ENCODE peak calls at places on chromosome 17, in six cellular contexts. A, H, Q, N, P and G are unnamed samples.

GRCh38 chr17:4014148-4014927 is 50.1 kb upstream of the ATP2A3 start:
- DNase-seq in A (no peak), H (no peak), Q (no peak), N (no peak), P (no peak), G (no peak)

GRCh38 chr17:17036520-17036998 is 5.7 kb upstream of the MPRIP start:
- DNase-seq in A (no peak), H (no peak), Q (no peak), N (peak; percentile 94), P (no peak), G (no peak)

GRCh38 chr17:42833771-42834422 is 700 bp downstream of the PSME3 start:
- DNase-seq in A (no peak), H (no peak), Q (no peak), N (no peak), P (peak; percentile 32), G (no peak)

GRCh38 chr17:11882716-11883115 is 114.6 kb downstream of the ZNF18 start:
- DNase-seq in A (no peak), H (no peak), Q (no peak), N (no peak), P (no peak), G (no peak)

GRCh38 chr17:4785311-4786110 is 653 bp downstream of the VMO1 start:
- DNase-seq in A (no peak), H (no peak), Q (no peak), N (no peak), P (no peak), G (no peak)

GRCh38 chr17:2084129-2084765 is 29.3 kb downstream of the HIC1 start:
- DNase-seq in A (peak; percentile 54), H (no peak), Q (no peak), N (no peak), P (no peak), G (no peak)

GRCh38 chr17:26792486-26792885 is 501.4 kb upstream of the WSB1 start:
- DNase-seq in A (no peak), H (no peak), Q (no peak), N (no peak), P (no peak), G (peak; percentile 18)

GRCh38 chr17:39270923-39271322 is 45.2 kb upstream of the STAC2 start:
- DNase-seq in A (peak; percentile 37), H (no peak), Q (peak; percentile 29), N (no peak), P (no peak), G (no peak)

GRCh38 chr17:61489719-61490490 is 37.7 kb downstream of the TBX4 start:
- DNase-seq in A (no peak), H (no peak), Q (no peak), N (no peak), P (no peak), G (no peak)

GRCh38 chr17:57551321-57552079 is 193.6 kb downstream of the CCDC182 start:
- DNase-seq in A (no peak), H (no peak), Q (no peak), N (no peak), P (no peak), G (no peak)

GRCh38 chr17:68403122-68403521 is 54.2 kb downstream of the WIPI1 start:
- DNase-seq in A (no peak), H (no peak), Q (no peak), N (no peak), P (no peak), G (no peak)

GRCh38 chr17:75338335-75338734 is 49.1 kb upstream of the SLC25A19 start:
- DNase-seq in A (no peak), H (peak; percentile 8), Q (peak; percentile 7), N (no peak), P (no peak), G (no peak)

GRCh38 chr17:58352843-58353719 is 1.1 kb upstream of the SUPT4H1 start:
- DNase-seq in A (peak; percentile 37), H (no peak), Q (no peak), N (peak; percentile 82), P (no peak), G (no peak)

GRCh38 chr17:38564254-38564605 is 41.5 kb downstream of the SRCIN1 start:
- DNase-seq in A (no peak), H (no peak), Q (no peak), N (no peak), P (no peak), G (no peak)

GRCh38 chr17:1727258-1727789 is 2.8 kb downstream of the WDR81 start:
- DNase-seq in A (no peak), H (no peak), Q (no peak), N (no peak), P (no peak), G (no peak)

GRCh38 chr17:74186498-74186897 is 17.0 kb upstream of the RPL38 start:
- DNase-seq in A (no peak), H (no peak), Q (no peak), N (no peak), P (no peak), G (no peak)

DNA sequence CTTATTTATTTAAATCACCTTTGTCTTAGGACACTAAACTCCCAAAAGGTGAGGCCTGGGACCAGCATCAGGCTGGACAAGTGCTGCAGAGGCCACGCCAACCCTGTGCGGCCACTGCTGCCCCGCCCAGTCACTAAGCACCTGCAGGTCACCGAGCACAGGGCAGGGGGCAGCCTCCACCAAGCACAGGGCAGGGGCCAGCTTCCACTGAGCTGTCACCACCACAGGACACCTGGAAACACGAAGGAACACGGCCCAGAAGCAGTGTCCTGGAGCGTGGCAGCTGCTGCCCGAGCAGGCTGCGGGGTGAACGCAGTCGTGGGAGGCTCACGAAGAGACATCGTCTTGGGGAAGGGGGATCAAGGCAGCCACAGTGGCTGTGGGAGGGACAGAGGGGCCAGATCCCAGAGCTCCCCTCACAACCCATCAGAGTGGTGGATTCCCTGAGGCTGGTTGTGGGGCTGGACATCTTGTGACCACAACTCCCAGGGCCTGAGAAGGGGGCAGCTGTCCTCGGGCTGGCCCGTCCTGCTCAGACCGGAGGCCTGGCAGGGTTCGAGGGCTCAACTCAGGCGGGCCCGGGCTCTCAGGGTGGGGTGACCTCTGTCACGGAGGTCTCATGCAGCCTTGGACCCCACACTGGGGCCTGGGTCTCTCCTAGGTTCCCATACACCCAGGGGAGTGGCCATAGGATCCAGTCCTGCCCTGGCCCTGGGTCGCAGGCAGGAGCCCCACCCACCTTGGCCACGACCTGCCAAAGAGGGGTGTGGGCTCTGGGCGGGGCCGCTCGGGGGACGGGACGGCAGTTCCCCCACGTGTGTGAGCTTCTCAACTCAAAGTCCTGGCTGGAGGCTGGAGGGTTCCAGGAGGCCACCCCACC is 18.7 kb downstream of the RAB40B start:
- DNase-seq in A (no peak), H (no peak), Q (no peak), N (no peak), P (no peak), G (no peak)
- H3K4me3 ChIP-seq in A (no peak overlapping the region), H (no peak overlapping the region), Q (no peak overlapping the region), N (no peak overlapping the region), P (no peak overlapping the region), G (no peak overlapping the region)

GRCh38 chr17:81481011-81481799 is 31.4 kb downstream of the ACTG1 start:
- DNase-seq in A (no peak), H (no peak), Q (no peak), N (peak; percentile 84), P (peak; percentile 72), G (no peak)
- TF ChIP-seq CTCF in A (no peak), H (no peak), Q (no peak), N (no peak), P (no peak), G (no peak)

GRCh38 chr17:79429864-79430494 is 180.9 kb downstream of the RBFOX3 start:
- DNase-seq in A (no peak), H (no peak), Q (no peak), N (no peak), P (no peak), G (no peak)

GRCh38 chr17:79424471-79425185 is 186.2 kb downstream of the RBFOX3 start:
- DNase-seq in A (no peak), H (no peak), Q (no peak), N (no peak), P (no peak), G (no peak)

GRCh38 chr17:79428988-79429387 is 181.9 kb downstream of the RBFOX3 start:
- DNase-seq in A (no peak), H (no peak), Q (no peak), N (no peak), P (no peak), G (no peak)

GRCh38 chr17:79425686-79426085 is 185.2 kb downstream of the RBFOX3 start:
- DNase-seq in A (no peak), H (no peak), Q (no peak), N (no peak), P (no peak), G (no peak)

DNA sequence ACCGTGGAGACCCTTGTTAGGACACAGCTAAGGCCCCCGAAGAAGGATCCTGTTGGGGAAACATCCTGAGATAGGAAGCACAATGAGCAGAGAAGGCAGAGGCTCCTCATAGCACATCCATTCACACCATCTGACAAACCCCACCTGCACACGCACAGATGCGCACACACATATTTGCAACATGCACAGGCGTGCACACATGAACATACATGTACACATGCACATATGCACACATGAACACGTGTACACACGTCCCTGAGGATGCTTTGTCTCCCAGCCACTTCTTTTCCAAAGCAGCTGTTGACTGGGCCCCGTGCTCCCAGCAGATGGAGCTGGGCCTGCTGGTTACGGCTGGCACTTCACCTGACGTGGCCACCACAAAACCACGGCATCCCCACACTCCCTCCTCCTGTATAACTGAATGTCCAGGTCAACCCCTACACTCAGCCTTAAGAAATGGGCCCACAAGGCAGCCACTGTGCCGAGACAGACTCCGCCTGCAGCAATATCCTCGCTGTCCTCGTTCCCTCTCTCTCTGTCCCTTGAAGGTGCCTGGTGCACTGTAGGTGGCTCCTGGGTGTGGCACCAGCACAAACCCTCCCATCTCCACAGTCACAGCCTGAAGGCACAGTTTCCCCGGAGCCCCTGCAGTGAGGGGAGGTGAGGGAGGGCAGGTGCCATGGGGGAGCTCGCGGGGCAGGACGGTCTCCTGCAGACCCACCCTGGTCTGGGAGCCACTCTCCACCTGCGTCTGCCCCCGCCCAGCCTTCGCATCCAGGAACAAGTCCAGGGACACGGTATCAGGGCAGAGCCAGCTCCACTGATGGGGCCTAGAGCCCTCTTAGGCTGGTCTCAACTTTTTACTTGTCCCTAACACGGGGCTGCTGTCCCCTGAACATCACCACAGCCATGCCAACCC is 183.0 kb downstream of the RBFOX3 start:
- DNase-seq in A (no peak), H (no peak), Q (no peak), N (no peak), P (no peak), G (no peak)
- H3K27me3 ChIP-seq in A (no peaks in the 10 kb centered on the region), H (no peaks in the 10 kb centered on the region), Q (no peaks in the 10 kb centered on the region), N (peaks cover 67% of the 10 kb centered on the region), P (no peaks in the 10 kb centered on the region), G (no peaks in the 10 kb centered on the region)

DNA sequence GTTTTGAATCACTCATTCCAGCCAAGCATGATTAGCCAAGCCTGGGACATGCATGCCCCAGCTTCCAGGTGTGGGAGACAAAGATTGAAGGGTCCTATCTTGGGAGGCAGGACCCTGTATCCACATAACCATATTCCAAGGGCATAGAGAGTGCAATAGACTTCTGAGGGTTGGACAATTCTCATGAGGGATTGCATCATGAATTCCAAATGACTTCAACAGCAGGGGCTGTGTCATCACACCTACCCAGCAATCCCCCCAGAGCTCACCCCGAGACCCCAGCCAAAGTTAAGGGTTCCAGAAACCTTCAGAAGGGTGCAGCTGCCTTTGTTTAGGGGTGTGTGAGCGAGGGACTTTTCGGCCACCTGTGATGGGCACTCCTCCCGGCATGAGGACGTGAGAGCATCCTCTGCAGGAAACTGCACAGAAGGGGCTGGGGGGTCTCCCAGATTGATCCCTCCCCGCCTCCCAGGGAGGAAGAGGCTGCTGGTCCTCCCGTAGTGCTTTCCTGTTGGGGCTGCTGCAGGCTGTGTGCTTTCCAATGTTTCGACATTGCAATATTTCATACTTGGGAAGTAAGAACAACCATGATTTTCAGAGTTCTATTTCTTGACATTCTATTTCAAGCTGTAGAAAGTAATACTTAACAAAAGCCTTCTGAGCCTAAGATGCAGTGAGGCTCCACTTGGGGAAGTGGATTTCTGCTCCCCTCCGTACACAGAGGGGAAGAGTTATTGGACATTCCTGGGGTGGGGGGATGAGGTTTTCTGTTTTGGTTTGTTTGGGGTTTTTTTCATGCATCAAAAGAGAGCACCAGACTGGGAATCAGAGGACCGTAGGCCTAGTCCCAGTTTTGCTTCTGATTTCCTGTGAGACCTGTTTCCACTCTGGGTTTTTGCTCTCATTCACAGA is 13.3 kb upstream of the PITPNM3 start:
- DNase-seq in A (no peak), H (peak; percentile 23), Q (no peak), N (no peak), P (no peak), G (no peak)
- H3K4me3 ChIP-seq in A (no peak overlapping the region), H (no peak overlapping the region), Q (no peak overlapping the region), N (no peak overlapping the region), P (no peak overlapping the region), G (no peak overlapping the region)